ENCODE peak calls at places on chromosomes 6 and 20, in ten cellular contexts. One of them, this sample, is unnamed.

GRCh38 chr20:37692447-37693166 is 1.2 kb upstream of the CTNNBL1 start:
- DNase-seq in iPS-NIHi11: no peak
- DNase-seq in substantia nigra: no peak
- DNase-seq in left ventricle myocardium inferior: no peak
- DNase-seq in lung: no peak
- DNase-seq in coronary artery: no peak
- DNase-seq in amniotic stem cell: no peak
- DNase-seq in NCI-H510A treated with DMSO at 0.1 percent for 48 hours: no peak
- DNase-seq in stimulated activated naive CD4-positive, alpha-beta T cell: no peak
- DNase-seq in NB4: no peak
- DNase-seq in this sample: no peak

GRCh38 chr6:71294121-71294523 is 5.5 kb downstream of the OGFRL1 start:
- DNase-seq in iPS-NIHi11: no peak
- DNase-seq in substantia nigra: peak; percentile 14
- DNase-seq in left ventricle myocardium inferior: no peak
- DNase-seq in lung: peak; percentile 45
- DNase-seq in coronary artery: peak; percentile 76
- DNase-seq in amniotic stem cell: no peak
- DNase-seq in NCI-H510A treated with DMSO at 0.1 percent for 48 hours: no peak
- DNase-seq in stimulated activated naive CD4-positive, alpha-beta T cell: no peak
- DNase-seq in NB4: no peak
- DNase-seq in this sample: no peak

GRCh38 chr6:96157018-96157565 is 141.3 kb downstream of the FUT9 start:
- DNase-seq in iPS-NIHi11: no peak
- DNase-seq in substantia nigra: no peak
- DNase-seq in left ventricle myocardium inferior: no peak
- DNase-seq in lung: no peak
- DNase-seq in coronary artery: no peak
- DNase-seq in amniotic stem cell: no peak
- DNase-seq in NCI-H510A treated with DMSO at 0.1 percent for 48 hours: no peak
- DNase-seq in stimulated activated naive CD4-positive, alpha-beta T cell: no peak
- DNase-seq in NB4: no peak
- DNase-seq in this sample: peak; percentile 18

GRCh38 chr6:46199387-46199786 is 28.6 kb upstream of the ENPP5 start:
- DNase-seq in iPS-NIHi11: no peak
- DNase-seq in substantia nigra: no peak
- DNase-seq in left ventricle myocardium inferior: no peak
- DNase-seq in lung: no peak
- DNase-seq in coronary artery: no peak
- DNase-seq in amniotic stem cell: no peak
- DNase-seq in NCI-H510A treated with DMSO at 0.1 percent for 48 hours: no peak
- DNase-seq in stimulated activated naive CD4-positive, alpha-beta T cell: no peak
- DNase-seq in NB4: no peak
- DNase-seq in this sample: no peak

GRCh38 chr20:36467076-36467999 is 74.0 kb upstream of the MYL9 start:
- DNase-seq in iPS-NIHi11: no peak
- DNase-seq in substantia nigra: peak; percentile 22
- DNase-seq in left ventricle myocardium inferior: peak; percentile 68
- DNase-seq in lung: peak; percentile 52
- DNase-seq in coronary artery: no peak
- DNase-seq in amniotic stem cell: no peak
- DNase-seq in NCI-H510A treated with DMSO at 0.1 percent for 48 hours: peak; percentile 88
- DNase-seq in stimulated activated naive CD4-positive, alpha-beta T cell: peak; percentile 22
- DNase-seq in NB4: no peak
- DNase-seq in this sample: peak; percentile 51

GRCh38 chr6:21556968-21557721 is 36.4 kb upstream of the SOX4 start:
- DNase-seq in iPS-NIHi11: no peak
- DNase-seq in substantia nigra: no peak
- DNase-seq in left ventricle myocardium inferior: no peak
- DNase-seq in lung: no peak
- DNase-seq in coronary artery: no peak
- DNase-seq in amniotic stem cell: no peak
- DNase-seq in NCI-H510A treated with DMSO at 0.1 percent for 48 hours: no peak
- DNase-seq in stimulated activated naive CD4-positive, alpha-beta T cell: no peak
- DNase-seq in NB4: no peak
- DNase-seq in this sample: no peak

GRCh38 chr6:152271681-152272464 is 365.3 kb downstream of the SYNE1 start:
- DNase-seq in iPS-NIHi11: peak; percentile 32
- DNase-seq in substantia nigra: no peak
- DNase-seq in left ventricle myocardium inferior: peak; percentile 53
- DNase-seq in lung: no peak
- DNase-seq in coronary artery: peak; percentile 77
- DNase-seq in amniotic stem cell: no peak
- DNase-seq in NCI-H510A treated with DMSO at 0.1 percent for 48 hours: no peak
- DNase-seq in stimulated activated naive CD4-positive, alpha-beta T cell: no peak
- DNase-seq in NB4: no peak
- DNase-seq in this sample: peak; percentile 15

GRCh38 chr20:29319725-29320124 is 1937.7 kb upstream of the DEFB115 start:
- DNase-seq in iPS-NIHi11: no peak
- DNase-seq in substantia nigra: no peak
- DNase-seq in left ventricle myocardium inferior: no peak
- DNase-seq in lung: no peak
- DNase-seq in coronary artery: no peak
- DNase-seq in amniotic stem cell: no peak
- DNase-seq in NCI-H510A treated with DMSO at 0.1 percent for 48 hours: no peak
- DNase-seq in stimulated activated naive CD4-positive, alpha-beta T cell: no peak
- DNase-seq in NB4: no peak
- DNase-seq in this sample: no peak

GRCh38 chr6:119856136-119856535 is 506.6 kb upstream of the MAN1A1 start:
- DNase-seq in iPS-NIHi11: no peak
- DNase-seq in substantia nigra: no peak
- DNase-seq in left ventricle myocardium inferior: no peak
- DNase-seq in lung: no peak
- DNase-seq in coronary artery: no peak
- DNase-seq in amniotic stem cell: no peak
- DNase-seq in NCI-H510A treated with DMSO at 0.1 percent for 48 hours: no peak
- DNase-seq in stimulated activated naive CD4-positive, alpha-beta T cell: no peak
- DNase-seq in NB4: peak; percentile 8
- DNase-seq in this sample: no peak

GRCh38 chr6:139161169-139161568 is 26.3 kb downstream of the HECA start:
- DNase-seq in iPS-NIHi11: no peak
- DNase-seq in substantia nigra: no peak
- DNase-seq in left ventricle myocardium inferior: no peak
- DNase-seq in lung: peak; percentile 29
- DNase-seq in coronary artery: no peak
- DNase-seq in amniotic stem cell: no peak
- DNase-seq in NCI-H510A treated with DMSO at 0.1 percent for 48 hours: peak; percentile 69
- DNase-seq in stimulated activated naive CD4-positive, alpha-beta T cell: peak; percentile 86
- DNase-seq in NB4: no peak
- DNase-seq in this sample: no peak

GRCh38 chr6:101741474-101742171 is 348.1 kb downstream of the GRIK2 start:
- DNase-seq in iPS-NIHi11: no peak
- DNase-seq in substantia nigra: no peak
- DNase-seq in left ventricle myocardium inferior: no peak
- DNase-seq in lung: no peak
- DNase-seq in coronary artery: no peak
- DNase-seq in amniotic stem cell: no peak
- DNase-seq in NCI-H510A treated with DMSO at 0.1 percent for 48 hours: no peak
- DNase-seq in stimulated activated naive CD4-positive, alpha-beta T cell: no peak
- DNase-seq in NB4: no peak
- DNase-seq in this sample: no peak

GRCh38 chr6:73076211-73076610 is 149.1 kb downstream of the KHDC1L start:
- DNase-seq in iPS-NIHi11: no peak
- DNase-seq in substantia nigra: no peak
- DNase-seq in left ventricle myocardium inferior: no peak
- DNase-seq in lung: no peak
- DNase-seq in coronary artery: no peak
- DNase-seq in amniotic stem cell: no peak
- DNase-seq in NCI-H510A treated with DMSO at 0.1 percent for 48 hours: no peak
- DNase-seq in stimulated activated naive CD4-positive, alpha-beta T cell: no peak
- DNase-seq in NB4: no peak
- DNase-seq in this sample: no peak

GRCh38 chr6:73586416-73586974 is 65.7 kb upstream of the EEF1A1 start:
- DNase-seq in iPS-NIHi11: no peak
- DNase-seq in substantia nigra: no peak
- DNase-seq in left ventricle myocardium inferior: no peak
- DNase-seq in lung: no peak
- DNase-seq in coronary artery: no peak
- DNase-seq in amniotic stem cell: no peak
- DNase-seq in NCI-H510A treated with DMSO at 0.1 percent for 48 hours: no peak
- DNase-seq in stimulated activated naive CD4-positive, alpha-beta T cell: no peak
- DNase-seq in NB4: peak; percentile 55
- DNase-seq in this sample: no peak

GRCh38 chr6:114733596-114733995 is 390.8 kb upstream of the HS3ST5 start:
- DNase-seq in iPS-NIHi11: no peak
- DNase-seq in substantia nigra: no peak
- DNase-seq in left ventricle myocardium inferior: no peak
- DNase-seq in lung: no peak
- DNase-seq in coronary artery: no peak
- DNase-seq in amniotic stem cell: no peak
- DNase-seq in NCI-H510A treated with DMSO at 0.1 percent for 48 hours: no peak
- DNase-seq in stimulated activated naive CD4-positive, alpha-beta T cell: no peak
- DNase-seq in NB4: no peak
- DNase-seq in this sample: no peak

GRCh38 chr6:33091957-33092356 is 16.2 kb downstream of the HLA-DPB1 start:
- DNase-seq in iPS-NIHi11: peak; percentile 78
- DNase-seq in substantia nigra: no peak
- DNase-seq in left ventricle myocardium inferior: no peak
- DNase-seq in lung: no peak
- DNase-seq in coronary artery: no peak
- DNase-seq in amniotic stem cell: no peak
- DNase-seq in NCI-H510A treated with DMSO at 0.1 percent for 48 hours: no peak
- DNase-seq in stimulated activated naive CD4-positive, alpha-beta T cell: peak; percentile 9
- DNase-seq in NB4: peak; percentile 48
- DNase-seq in this sample: peak; percentile 59

GRCh38 chr6:18406955-18407738 is 20.0 kb downstream of the RNF144B start:
- DNase-seq in iPS-NIHi11: no peak
- DNase-seq in substantia nigra: no peak
- DNase-seq in left ventricle myocardium inferior: no peak
- DNase-seq in lung: no peak
- DNase-seq in coronary artery: no peak
- DNase-seq in amniotic stem cell: no peak
- DNase-seq in NCI-H510A treated with DMSO at 0.1 percent for 48 hours: no peak
- DNase-seq in stimulated activated naive CD4-positive, alpha-beta T cell: no peak
- DNase-seq in NB4: peak; percentile 6
- DNase-seq in this sample: no peak

GRCh38 chr6:50846860-50847171 is 28.1 kb downstream of the TFAP2B start:
- DNase-seq in iPS-NIHi11: no peak
- DNase-seq in substantia nigra: no peak
- DNase-seq in left ventricle myocardium inferior: no peak
- DNase-seq in lung: no peak
- DNase-seq in coronary artery: no peak
- DNase-seq in amniotic stem cell: no peak
- DNase-seq in NCI-H510A treated with DMSO at 0.1 percent for 48 hours: no peak
- DNase-seq in stimulated activated naive CD4-positive, alpha-beta T cell: no peak
- DNase-seq in NB4: no peak
- DNase-seq in this sample: no peak

GRCh38 chr6:126803769-126804168 is 314.7 kb upstream of the RSPO3 start:
- DNase-seq in iPS-NIHi11: no peak
- DNase-seq in substantia nigra: no peak
- DNase-seq in left ventricle myocardium inferior: no peak
- DNase-seq in lung: no peak
- DNase-seq in coronary artery: no peak
- DNase-seq in amniotic stem cell: no peak
- DNase-seq in NCI-H510A treated with DMSO at 0.1 percent for 48 hours: no peak
- DNase-seq in stimulated activated naive CD4-positive, alpha-beta T cell: no peak
- DNase-seq in NB4: no peak
- DNase-seq in this sample: no peak

GRCh38 chr6:79947191-79948173 is at the start of gene ELOVL4:
- DNase-seq in iPS-NIHi11: peak; percentile 86
- DNase-seq in substantia nigra: peak; percentile 76
- DNase-seq in left ventricle myocardium inferior: peak; percentile 67
- DNase-seq in lung: no peak
- DNase-seq in coronary artery: peak; percentile 83
- DNase-seq in amniotic stem cell: peak; percentile 34
- DNase-seq in NCI-H510A treated with DMSO at 0.1 percent for 48 hours: peak; percentile 75
- DNase-seq in stimulated activated naive CD4-positive, alpha-beta T cell: no peak
- DNase-seq in NB4: peak; percentile 23
- DNase-seq in this sample: peak; percentile 48

GRCh38 chr6:133724726-133725125 is 164.2 kb upstream of the TCF21 start:
- DNase-seq in iPS-NIHi11: no peak
- DNase-seq in substantia nigra: no peak
- DNase-seq in left ventricle myocardium inferior: no peak
- DNase-seq in lung: no peak
- DNase-seq in coronary artery: no peak
- DNase-seq in amniotic stem cell: no peak
- DNase-seq in NCI-H510A treated with DMSO at 0.1 percent for 48 hours: no peak
- DNase-seq in stimulated activated naive CD4-positive, alpha-beta T cell: no peak
- DNase-seq in NB4: no peak
- DNase-seq in this sample: no peak

GRCh38 chr6:156175971-156176421 is 601.2 kb upstream of the ARID1B start:
- DNase-seq in iPS-NIHi11: peak; percentile 55
- DNase-seq in substantia nigra: no peak
- DNase-seq in left ventricle myocardium inferior: peak; percentile 42
- DNase-seq in lung: no peak
- DNase-seq in coronary artery: no peak
- DNase-seq in amniotic stem cell: no peak
- DNase-seq in NCI-H510A treated with DMSO at 0.1 percent for 48 hours: no peak
- DNase-seq in stimulated activated naive CD4-positive, alpha-beta T cell: no peak
- DNase-seq in NB4: peak; percentile 10
- DNase-seq in this sample: no peak

GRCh38 chr20:23231561-23232218 is 118.9 kb upstream of the NXT1 start:
- DNase-seq in iPS-NIHi11: no peak
- DNase-seq in substantia nigra: no peak
- DNase-seq in left ventricle myocardium inferior: no peak
- DNase-seq in lung: no peak
- DNase-seq in coronary artery: peak; percentile 64
- DNase-seq in amniotic stem cell: no peak
- DNase-seq in NCI-H510A treated with DMSO at 0.1 percent for 48 hours: no peak
- DNase-seq in stimulated activated naive CD4-positive, alpha-beta T cell: no peak
- DNase-seq in NB4: no peak
- DNase-seq in this sample: no peak

GRCh38 chr20:15976047-15976731 is 597.1 kb downstream of the KIF16B start:
- DNase-seq in iPS-NIHi11: peak; percentile 58
- DNase-seq in substantia nigra: no peak
- DNase-seq in left ventricle myocardium inferior: no peak
- DNase-seq in lung: no peak
- DNase-seq in coronary artery: no peak
- DNase-seq in amniotic stem cell: no peak
- DNase-seq in NCI-H510A treated with DMSO at 0.1 percent for 48 hours: no peak
- DNase-seq in stimulated activated naive CD4-positive, alpha-beta T cell: no peak
- DNase-seq in NB4: no peak
- DNase-seq in this sample: no peak

GRCh38 chr6:89475634-89476033 is 42.7 kb downstream of the ANKRD6 start:
- DNase-seq in iPS-NIHi11: no peak
- DNase-seq in substantia nigra: no peak
- DNase-seq in left ventricle myocardium inferior: no peak
- DNase-seq in lung: no peak
- DNase-seq in coronary artery: no peak
- DNase-seq in amniotic stem cell: no peak
- DNase-seq in NCI-H510A treated with DMSO at 0.1 percent for 48 hours: no peak
- DNase-seq in stimulated activated naive CD4-positive, alpha-beta T cell: peak; percentile 9
- DNase-seq in NB4: peak; percentile 31
- DNase-seq in this sample: peak; percentile 7

GRCh38 chr20:16539280-16539679 is 34.0 kb downstream of the KIF16B start:
- DNase-seq in iPS-NIHi11: no peak
- DNase-seq in substantia nigra: no peak
- DNase-seq in left ventricle myocardium inferior: no peak
- DNase-seq in lung: no peak
- DNase-seq in coronary artery: no peak
- DNase-seq in amniotic stem cell: no peak
- DNase-seq in NCI-H510A treated with DMSO at 0.1 percent for 48 hours: no peak
- DNase-seq in stimulated activated naive CD4-positive, alpha-beta T cell: no peak
- DNase-seq in NB4: no peak
- DNase-seq in this sample: no peak

GRCh38 chr6:134623391-134623790 is 305.5 kb upstream of the SGK1 start:
- DNase-seq in iPS-NIHi11: no peak
- DNase-seq in substantia nigra: no peak
- DNase-seq in left ventricle myocardium inferior: no peak
- DNase-seq in lung: no peak
- DNase-seq in coronary artery: no peak
- DNase-seq in amniotic stem cell: no peak
- DNase-seq in NCI-H510A treated with DMSO at 0.1 percent for 48 hours: no peak
- DNase-seq in stimulated activated naive CD4-positive, alpha-beta T cell: no peak
- DNase-seq in NB4: peak; percentile 40
- DNase-seq in this sample: no peak

GRCh38 chr6:44642870-44643522 is 255.5 kb downstream of the CDC5L start:
- DNase-seq in iPS-NIHi11: no peak
- DNase-seq in substantia nigra: no peak
- DNase-seq in left ventricle myocardium inferior: no peak
- DNase-seq in lung: no peak
- DNase-seq in coronary artery: no peak
- DNase-seq in amniotic stem cell: no peak
- DNase-seq in NCI-H510A treated with DMSO at 0.1 percent for 48 hours: no peak
- DNase-seq in stimulated activated naive CD4-positive, alpha-beta T cell: no peak
- DNase-seq in NB4: peak; percentile 12
- DNase-seq in this sample: no peak

GRCh38 chr6:134117409-134117808 is 65.0 kb upstream of the SLC2A12 start:
- DNase-seq in iPS-NIHi11: no peak
- DNase-seq in substantia nigra: peak; percentile 13
- DNase-seq in left ventricle myocardium inferior: no peak
- DNase-seq in lung: no peak
- DNase-seq in coronary artery: no peak
- DNase-seq in amniotic stem cell: no peak
- DNase-seq in NCI-H510A treated with DMSO at 0.1 percent for 48 hours: no peak
- DNase-seq in stimulated activated naive CD4-positive, alpha-beta T cell: no peak
- DNase-seq in NB4: peak; percentile 86
- DNase-seq in this sample: no peak